ENCODE peak calls at places on chromosomes 4 and X, in five cellular contexts. M is BJ; B is germinal center; N is activated gamma-delta T cell treated with Interleukin-2 at 50 U/mL for 16 hours; D is stimulated activated CD8-positive, alpha-beta memory T cell treated with anti-CD3 and anti-CD28 coated beads, Interleukin-7, amount 100 ng/mL, for 1 hour. U is an unnamed sample.

GRCh38 chrX:68018248-68019203 is 414.8 kb downstream of the OPHN1 start:
- DNase-seq in M (no peak), B (no peak), N (no peak), D (no peak), U (no peak)

GRCh38 chr4:26325191-26325590 is 4.4 kb downstream of the RBPJ start:
- DNase-seq in M (no peak), B (no peak), N (peak; percentile 38), D (no peak), U (no peak)

GRCh38 chr4:80619070-80619674 is 283.6 kb downstream of the CFAP299 start:
- DNase-seq in M (no peak), B (no peak), N (no peak), D (no peak), U (no peak)

GRCh38 chr4:119059221-119059620 is 76.4 kb upstream of the MYOZ2 start:
- DNase-seq in M (no peak), B (no peak), N (no peak), D (no peak), U (no peak)

GRCh38 chr4:174696657-174697056 is 132.4 kb downstream of the GLRA3 start:
- DNase-seq in M (no peak), B (no peak), N (no peak), D (no peak), U (no peak)

GRCh38 chr4:111542056-111542455 is 603.2 kb upstream of the FAM241A start:
- DNase-seq in M (no peak), B (no peak), N (no peak), D (no peak), U (no peak)

GRCh38 chr4:176238157-176238608 is 30.8 kb downstream of the ASB5 start:
- DNase-seq in M (peak; percentile 77), B (no peak), N (no peak), D (no peak), U (no peak)

GRCh38 chr4:6761540-6762243 is 20.8 kb upstream of the KIAA0232 start:
- DNase-seq in M (no peak), B (no peak), N (no peak), D (no peak), U (no peak)

GRCh38 chrX:51281758-51282318 is 50.8 kb upstream of the NUDT10 start:
- DNase-seq in M (no peak), B (no peak), N (no peak), D (no peak), U (no peak)

GRCh38 chr4:6032249-6033244 is 14.3 kb upstream of the C4orf50 start:
- DNase-seq in M (no peak), B (no peak), N (no peak), D (no peak), U (no peak)

GRCh38 chr4:101102114-101102752 is 245.1 kb downstream of the PPP3CA start:
- DNase-seq in M (peak; percentile 65), B (no peak), N (no peak), D (no peak), U (no peak)

GRCh38 chr4:121011138-121011537 is 61.2 kb downstream of the NDNF start:
- DNase-seq in M (no peak), B (no peak), N (no peak), D (no peak), U (no peak)

GRCh38 chrX:15146515-15146914 is 123.4 kb downstream of the ASB9 start:
- DNase-seq in M (no peak), B (no peak), N (peak; percentile 7), D (no peak), U (no peak)

GRCh38 chr4:125358453-125358852 is 43.7 kb downstream of the FAT4 start:
- DNase-seq in M (no peak), B (no peak), N (no peak), D (no peak), U (no peak)

GRCh38 chr4:99324978-99325377 is 3.8 kb upstream of the ADH1B start:
- DNase-seq in M (peak; percentile 63), B (no peak), N (no peak), D (no peak), U (no peak)

GRCh38 chrX:38982370-38982769 is 181.1 kb downstream of the MID1IP1 start:
- DNase-seq in M (no peak), B (no peak), N (no peak), D (no peak), U (no peak)

GRCh38 chrX:149984411-149984810 is 46.1 kb upstream of the EOLA2 start:
- DNase-seq in M (no peak), B (no peak), N (no peak), D (no peak), U (no peak)

GRCh38 chrX:7115557-7115956 is 32.0 kb upstream of the STS start:
- DNase-seq in M (no peak), B (no peak), N (no peak), D (no peak), U (no peak)

GRCh38 chr4:25213327-25213979 is 20.4 kb upstream of the PI4K2B start:
- DNase-seq in M (no peak), B (no peak), N (no peak), D (no peak), U (no peak)

GRCh38 chr4:90889171-90889570 is 762.0 kb downstream of the CCSER1 start:
- DNase-seq in M (no peak), B (no peak), N (no peak), D (no peak), U (no peak)

GRCh38 chr4:108979754-108980153 is 216.9 kb upstream of the ETNPPL start:
- DNase-seq in M (no peak), B (no peak), N (no peak), D (no peak), U (no peak)

GRCh38 chrX:37905436-37906147 is 58.2 kb upstream of the DYNLT3 start:
- DNase-seq in M (no peak), B (no peak), N (no peak), D (no peak), U (no peak)

GRCh38 chr4:73170518-73171198 is 87.9 kb downstream of the ANKRD17 start:
- DNase-seq in M (no peak), B (no peak), N (no peak), D (no peak), U (no peak)

GRCh38 chr4:163237856-163238255 is 71.2 kb upstream of the NAF1 start:
- DNase-seq in M (no peak), B (no peak), N (no peak), D (no peak), U (no peak)

GRCh38 chr4:113901994-113902787 is 77.3 kb downstream of the ARSJ start:
- DNase-seq in M (no peak), B (no peak), N (peak; percentile 59), D (peak; percentile 17), U (no peak)

GRCh38 chr4:81257021-81257420 is 42.0 kb upstream of the PRKG2 start:
- DNase-seq in M (no peak), B (no peak), N (no peak), D (no peak), U (no peak)

GRCh38 chr4:142473218-142473959 is 372.7 kb downstream of the INPP4B start:
- DNase-seq in M (no peak), B (no peak), N (no peak), D (no peak), U (no peak)

GRCh38 chr4:160403066-160403465 is 1300.2 kb downstream of the RAPGEF2 start:
- DNase-seq in M (no peak), B (no peak), N (no peak), D (no peak), U (no peak)

GRCh38 chr4:785332-786073 is 40.4 kb downstream of the CPLX1 start:
- DNase-seq in M (no peak), B (no peak), N (no peak), D (no peak), U (no peak)

GRCh38 chrX:77668391-77669237 is 117.4 kb downstream of the ATRX start:
- DNase-seq in M (no peak), B (no peak), N (no peak), D (no peak), U (no peak)

GRCh38 chrX:25869761-25870160 is 268.4 kb upstream of the MAGEB18 start:
- DNase-seq in M (no peak), B (no peak), N (no peak), D (no peak), U (no peak)

U was measured in mesenteric fat pad.